ENCODE peak calls at places on chromosomes 12 and 14, in seven cellular contexts. W is GM23248, C is adrenal gland, J is aorta, H is tibial nerve, Q is heart right ventricle, X is A549. Z is an unnamed sample.

GRCh38 chr14:103155013-103155412 is 31.8 kb downstream of the TNFAIP2 start:
- DNase-seq in W (peak; percentile 89), C (peak; percentile 96), J (peak; percentile 89), H (peak; percentile 57), Q (peak; percentile 79), X (peak; percentile 88), Z (peak; percentile 23)

GRCh38 chr14:74400328-74400727 is 25.7 kb downstream of the SYNDIG1L start:
- DNase-seq in W (peak; percentile 42), C (no peak), J (no peak), H (no peak), Q (no peak), X (peak; percentile 19), Z (no peak)

GRCh38 chr12:13000935-13001724 is 1.1 kb upstream of the HEBP1 start:
- DNase-seq in W (peak; percentile 83), C (peak; percentile 61), J (peak; percentile 77), H (no peak), Q (peak; percentile 58), X (peak; percentile 86), Z (peak; percentile 55)

GRCh38 chr12:102426599-102427541 is 53.5 kb downstream of the IGF1 start:
- DNase-seq in W (peak; percentile 82), C (no peak), J (peak; percentile 29), H (no peak), Q (no peak), X (no peak), Z (no peak)

GRCh38 chr14:39426605-39427004 is 5.6 kb downstream of the FBXO33 start:
- DNase-seq in W (peak; percentile 80), C (no peak), J (no peak), H (no peak), Q (no peak), X (no peak), Z (no peak)

GRCh38 chr12:126404293-126404851 is 1339.1 kb downstream of the AACS start:
- DNase-seq in W (no peak), C (no peak), J (no peak), H (no peak), Q (no peak), X (no peak), Z (no peak)

GRCh38 chr14:63852817-63853730 is at the start of gene SYNE2:
- DNase-seq in W (peak; percentile 78), C (peak; percentile 76), J (peak; percentile 82), H (peak; percentile 57), Q (peak; percentile 84), X (peak; percentile 82), Z (peak; percentile 71)

GRCh38 chr14:72060917-72061316 is 128.7 kb downstream of the RGS6 start:
- DNase-seq in W (no peak), C (no peak), J (no peak), H (no peak), Q (no peak), X (no peak), Z (no peak)

GRCh38 chr14:77148510-77149231 is 7.1 kb upstream of the ZDHHC22 start:
- DNase-seq in W (no peak), C (peak; percentile 35), J (no peak), H (no peak), Q (no peak), X (no peak), Z (no peak)

GRCh38 chr14:33186656-33187055 is 248.0 kb downstream of the NPAS3 start:
- DNase-seq in W (peak; percentile 39), C (no peak), J (no peak), H (no peak), Q (no peak), X (no peak), Z (no peak)

GRCh38 chr12:116855744-116856470 is 25.3 kb downstream of the HRK start:
- DNase-seq in W (no peak), C (no peak), J (no peak), H (no peak), Q (no peak), X (no peak), Z (no peak)

GRCh38 chr12:38541849-38542248 is 225.3 kb downstream of the ALG10B start:
- DNase-seq in W (no peak), C (no peak), J (no peak), H (no peak), Q (no peak), X (no peak), Z (no peak)

GRCh38 chr12:38543151-38543550 is 226.6 kb downstream of the ALG10B start:
- DNase-seq in W (no peak), C (no peak), J (no peak), H (no peak), Q (no peak), X (no peak), Z (no peak)

GRCh38 chr12:38544357-38545066 is 227.9 kb downstream of the ALG10B start:
- DNase-seq in W (no peak), C (no peak), J (no peak), H (no peak), Q (no peak), X (no peak), Z (no peak)

GRCh38 chr12:38547586-38547985 is 231.0 kb downstream of the ALG10B start:
- DNase-seq in W (no peak), C (no peak), J (no peak), H (no peak), Q (no peak), X (no peak), Z (no peak)
- H3K4me1 ChIP-seq in W (no peaks in the 10 kb centered on the region), C (no peaks in the 10 kb centered on the region), J (no peaks in the 10 kb centered on the region), H (no peaks in the 10 kb centered on the region), Q (no peaks in the 10 kb centered on the region), X (no peaks in the 10 kb centered on the region), Z (no peaks in the 10 kb centered on the region)

GRCh38 chr12:67039995-67040860 is 228.9 kb upstream of the CAND1 start:
- DNase-seq in W (no peak), C (no peak), J (no peak), H (no peak), Q (no peak), X (no peak), Z (no peak)

GRCh38 chr12:67042697-67043131 is 226.4 kb upstream of the CAND1 start:
- DNase-seq in W (peak; percentile 1), C (peak; percentile 74), J (no peak), H (no peak), Q (no peak), X (peak; percentile 26), Z (no peak)

GRCh38 chr12:67038486-67038885 is 230.7 kb upstream of the CAND1 start:
- DNase-seq in W (no peak), C (no peak), J (no peak), H (no peak), Q (no peak), X (no peak), Z (no peak)

GRCh38 chr12:67043771-67044170 is 225.4 kb upstream of the CAND1 start:
- DNase-seq in W (no peak), C (no peak), J (no peak), H (no peak), Q (no peak), X (no peak), Z (no peak)

GRCh38 chr12:67040861-67041137 is 228.4 kb upstream of the CAND1 start:
- DNase-seq in W (no peak), C (no peak), J (no peak), H (no peak), Q (no peak), X (no peak), Z (no peak)
- H3K27ac ChIP-seq in W (no peak overlapping the region), C (no peak overlapping the region), J (no peak overlapping the region), H (no peak overlapping the region), Q (no peak overlapping the region), X (no peak overlapping the region), Z (no peak overlapping the region)

DNA sequence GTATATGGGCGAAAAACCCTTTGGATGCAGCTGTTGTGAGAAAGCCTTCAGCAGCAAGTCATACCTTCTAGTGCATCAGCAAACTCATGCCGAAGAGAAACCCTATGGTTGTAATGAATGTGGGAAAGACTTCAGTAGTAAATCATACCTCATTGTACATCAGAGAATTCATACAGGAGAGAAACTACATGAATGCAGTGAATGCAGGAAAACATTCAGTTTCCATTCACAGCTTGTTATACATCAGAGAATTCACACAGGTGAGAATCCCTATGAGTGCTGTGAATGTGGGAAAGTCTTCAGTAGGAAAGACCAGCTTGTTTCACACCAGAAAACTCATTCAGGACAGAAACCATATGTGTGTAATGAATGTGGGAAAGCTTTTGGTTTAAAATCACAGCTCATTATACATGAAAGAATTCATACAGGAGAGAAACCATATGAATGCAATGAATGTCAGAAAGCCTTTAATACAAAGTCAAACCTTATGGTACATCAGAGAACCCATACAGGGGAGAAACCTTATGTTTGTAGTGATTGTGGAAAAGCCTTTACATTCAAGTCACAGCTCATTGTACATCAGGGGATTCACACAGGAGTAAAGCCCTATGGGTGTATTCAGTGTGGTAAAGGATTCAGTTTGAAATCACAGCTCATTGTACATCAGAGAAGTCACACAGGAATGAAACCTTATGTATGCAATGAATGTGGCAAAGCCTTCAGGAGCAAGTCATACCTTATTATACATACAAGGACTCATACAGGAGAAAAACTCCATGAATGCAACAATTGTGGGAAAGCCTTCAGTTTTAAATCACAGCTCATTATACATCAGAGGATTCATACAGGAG is 21.4 kb downstream of the ZNF268 start:
- DNase-seq in W (peak; percentile 20), C (no peak), J (no peak), H (no peak), Q (no peak), X (no peak), Z (no peak)
- H3K9me3 ChIP-seq in W (peaks cover 53% of the 10 kb centered on the region), C (peaks cover 26% of the 10 kb centered on the region), J (peaks cover 20% of the 10 kb centered on the region), H (peaks cover 54% of the 10 kb centered on the region), Q (peaks cover 51% of the 10 kb centered on the region), X (peaks cover 75% of the 10 kb centered on the region), Z (peaks cover 38% of the 10 kb centered on the region)

DNA sequence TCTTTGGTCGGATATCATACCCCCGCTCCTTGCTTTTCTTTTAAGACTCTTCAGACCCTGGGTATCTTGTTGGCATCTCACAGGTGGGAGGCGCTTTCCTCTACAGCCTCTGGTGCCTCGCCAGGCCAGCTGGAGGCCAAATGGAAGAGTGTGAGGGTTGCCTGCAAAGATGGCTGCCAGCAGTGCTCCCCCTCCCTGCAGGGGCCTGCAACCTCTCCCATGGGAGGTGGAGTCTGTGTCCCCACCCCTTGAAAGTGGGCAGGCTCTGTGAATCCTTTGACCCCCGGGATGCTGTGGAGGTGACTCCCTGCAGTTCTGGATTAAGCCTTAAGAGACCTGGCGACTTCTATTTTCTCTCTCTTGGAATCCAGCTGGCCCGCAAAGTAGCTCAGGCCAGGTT is 37.7 kb upstream of the NCOR2 start:
- DNase-seq in W (no peak), C (no peak), J (no peak), H (no peak), Q (no peak), X (no peak), Z (no peak)
- H3K4me1 ChIP-seq in W (no peaks in the 10 kb centered on the region), C (peaks cover 27% of the 10 kb centered on the region), J (no peaks in the 10 kb centered on the region), H (peaks cover 18% of the 10 kb centered on the region), Q (peaks cover 21% of the 10 kb centered on the region), X (peaks cover 54% of the 10 kb centered on the region), Z (peaks cover 64% of the 10 kb centered on the region)

GRCh38 chr12:51324953-51325352 is 979 bp upstream of the BIN2 start:
- DNase-seq in W (no peak), C (no peak), J (no peak), H (no peak), Q (no peak), X (no peak), Z (no peak)
- H3K27ac ChIP-seq in W (no peak overlapping the region), C (no peak overlapping the region), J (no peak overlapping the region), H (no peak overlapping the region), Q (no peak overlapping the region), X (peak overlapping the region; percentile 32), Z (no peak overlapping the region)

DNA sequence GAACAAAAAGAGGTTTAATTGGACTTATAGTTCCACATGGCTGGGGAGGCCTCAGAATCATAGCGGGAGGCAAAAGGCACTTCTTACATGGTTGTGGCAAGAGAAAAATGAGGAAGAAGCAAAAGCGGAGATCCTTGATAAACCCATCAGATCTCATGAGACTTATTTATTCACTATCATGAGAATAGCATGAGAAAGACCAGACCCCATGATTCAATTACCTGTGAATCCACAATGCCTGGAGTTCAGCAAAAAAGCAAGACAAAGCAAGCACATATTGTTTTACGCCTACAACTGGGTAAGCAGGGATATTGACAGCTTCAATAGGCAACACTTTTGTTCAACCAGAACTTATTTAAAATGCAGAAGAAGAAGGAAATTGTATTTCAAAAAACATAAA is 218.2 kb downstream of the RPL10L start:
- DNase-seq in W (no peak), C (no peak), J (no peak), H (no peak), Q (no peak), X (no peak), Z (no peak)
- H3K9me3 ChIP-seq in W (peaks cover 3% of the 10 kb centered on the region), C (no peaks in the 10 kb centered on the region), J (peaks cover 1% of the 10 kb centered on the region), H (no peaks in the 10 kb centered on the region), Q (no peaks in the 10 kb centered on the region), X (no peaks in the 10 kb centered on the region), Z (no peaks in the 10 kb centered on the region)

Z was measured in SJSA1.